ENCODE peak calls at places on chromosomes 5 and 9, in five cellular contexts. P is transverse colon; I is left lung; Q is CD8-positive, alpha-beta T cell; N is PC-9. Z is an unnamed sample.
A peak's percentile ranks its signal among the peaks of the same experiment; 100 is the strongest.

GRCh38 chr9:2427016-2427891 is 194.3 kb upstream of the VLDLR start:
- DNase-seq in N (no peak), P (no peak), Q (no peak), I (peak; percentile 53), Z (peak; percentile 66)

GRCh38 chr5:173567548-173567947 is 48.9 kb downstream of the BOD1 start:
- DNase-seq in I (no peak), N (no peak), P (no peak), Q (no peak), Z (no peak)

GRCh38 chr5:137609122-137609521 is 110.0 kb upstream of the SPOCK1 start:
- DNase-seq in P (no peak), Q (no peak), N (no peak), I (no peak), Z (no peak)

GRCh38 chr9:94973491-94973941 is 247.0 kb downstream of the AOPEP start:
- DNase-seq in I (no peak), P (no peak), N (no peak), Q (no peak), Z (no peak)

GRCh38 chr9:15400281-15400941 is 22.3 kb upstream of the SNAPC3 start:
- DNase-seq in I (no peak), P (no peak), N (no peak), Q (no peak), Z (no peak)

GRCh38 chr5:104016650-104017049 is 454.1 kb upstream of the NUDT12 start:
- DNase-seq in P (no peak), I (no peak), Q (no peak), N (no peak), Z (no peak)

GRCh38 chr5:109218767-109219166 is 191.0 kb downstream of the PJA2 start:
- DNase-seq in P (no peak), I (no peak), Q (no peak), N (no peak), Z (no peak)

GRCh38 chr9:82882133-82882532 is 180.8 kb downstream of the RASEF start:
- DNase-seq in N (no peak), I (no peak), P (no peak), Q (no peak), Z (no peak)

GRCh38 chr9:131666779-131667178 is 73.1 kb downstream of the RAPGEF1 start:
- DNase-seq in N (no peak), P (no peak), I (no peak), Q (peak; percentile 66), Z (no peak)

GRCh38 chr5:113490317-113490716 is 2.1 kb upstream of the MCC start:
- DNase-seq in Q (no peak), P (no peak), I (no peak), N (no peak), Z (no peak)

GRCh38 chr5:113487779-113488644 is at the start of gene MCC:
- DNase-seq in P (peak; percentile 69), N (peak; percentile 82), Q (peak; percentile 53), I (peak; percentile 83), Z (peak; percentile 79)

GRCh38 chr5:113488645-113489184 is 462 bp upstream of the MCC start:
- DNase-seq in I (peak; percentile 38), N (no peak), P (no peak), Q (no peak), Z (no peak)

GRCh38 chr5:113489299-113489698 is 1.0 kb upstream of the MCC start:
- DNase-seq in N (peak; percentile 68), I (peak; percentile 50), Q (no peak), P (no peak), Z (no peak)

GRCh38 chr5:113487411-113487778 is 858 bp downstream of the MCC start:
- DNase-seq in Q (no peak), I (no peak), P (no peak), N (peak; percentile 20), Z (no peak)
- H3K27ac ChIP-seq in Q (no peak overlapping the region), I (no peak overlapping the region), P (no peak overlapping the region), N (no peak overlapping the region), Z (no peak overlapping the region)

DNA sequence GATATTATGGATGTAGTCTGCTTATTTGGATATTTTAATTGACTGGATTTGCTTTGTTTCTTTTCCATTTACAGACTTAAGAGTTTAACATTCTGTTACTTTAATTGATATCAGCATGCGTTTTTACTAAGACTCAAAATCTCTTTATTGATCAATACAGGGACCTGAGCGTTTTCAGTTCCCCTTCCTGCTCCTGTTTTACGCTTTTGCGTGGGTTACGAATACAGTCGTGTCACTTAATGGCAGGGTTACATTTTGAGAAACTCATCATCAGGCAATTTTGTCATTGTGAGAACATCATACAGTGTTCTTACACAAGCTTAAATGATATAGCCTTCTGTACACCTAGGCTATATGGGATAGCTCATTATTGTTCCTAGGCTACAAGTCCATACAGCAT is 65.2 kb downstream of the PBX3 start:
- DNase-seq in N (no peak), P (no peak), I (no peak), Q (no peak), Z (no peak)
- H3K4me1 ChIP-seq in N (peaks cover 3% of the 10 kb centered on the region), P (peaks cover 1% of the 10 kb centered on the region), I (no peaks in the 10 kb centered on the region), Q (no peaks in the 10 kb centered on the region), Z (no peaks in the 10 kb centered on the region)

DNA sequence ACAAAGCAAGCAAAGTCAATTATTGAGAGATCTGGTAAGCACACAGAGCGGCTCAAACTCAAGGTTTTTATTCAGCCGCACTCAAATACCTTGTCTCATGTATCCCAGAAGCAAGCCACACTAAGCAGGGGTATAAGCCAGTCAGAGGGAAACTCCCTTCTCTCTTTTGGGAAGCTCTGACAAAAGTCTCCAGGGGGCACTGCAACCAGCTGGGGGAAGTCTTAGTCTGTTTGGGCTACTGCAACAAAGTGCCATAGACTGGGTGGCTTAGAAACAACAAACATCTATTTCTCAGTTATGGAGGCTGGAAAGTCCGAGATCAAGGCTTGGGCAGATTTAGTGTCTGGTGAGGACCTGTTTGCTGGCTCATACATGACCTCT is 246.0 kb downstream of the ENC1 start:
- DNase-seq in P (no peak), Q (no peak), N (no peak), I (no peak), Z (no peak)
- TF ChIP-seq CTCF in P (no peak), Q (no peak), N (no peak), I (no peak), Z (no peak)

GRCh38 chr5:111783537-111783936 is 26.5 kb upstream of the NREP start:
- DNase-seq in P (no peak), Q (no peak), N (no peak), I (no peak), Z (no peak)

GRCh38 chr5:111781200-111781599 is 24.2 kb upstream of the NREP start:
- DNase-seq in Q (no peak), P (peak; percentile 13), N (no peak), I (peak; percentile 76), Z (no peak)

GRCh38 chr5:111777382-111777781 is 20.4 kb upstream of the NREP start:
- DNase-seq in I (no peak), Q (no peak), P (no peak), N (no peak), Z (no peak)

GRCh38 chr5:111779260-111780254 is 22.6 kb upstream of the NREP start:
- DNase-seq in I (peak; percentile 47), P (no peak), Q (no peak), N (no peak), Z (no peak)

GRCh38 chr5:111782171-111782570 is 25.2 kb upstream of the NREP start:
- DNase-seq in Q (no peak), I (no peak), N (no peak), P (no peak), Z (no peak)
- H3K27ac ChIP-seq in Q (no peak overlapping the region), I (no peak overlapping the region), N (no peak overlapping the region), P (no peak overlapping the region), Z (no peak overlapping the region)

GRCh38 chr5:65043843-65044359 is 275.2 kb downstream of the CWC27 start:
- DNase-seq in N (no peak), Q (no peak), P (no peak), I (no peak), Z (no peak)

GRCh38 chr5:65050140-65050539 is 281.4 kb downstream of the CWC27 start:
- DNase-seq in Q (no peak), I (no peak), P (no peak), N (no peak), Z (no peak)

GRCh38 chr5:65047225-65047624 is 278.5 kb downstream of the CWC27 start:
- DNase-seq in Q (no peak), I (no peak), N (no peak), P (no peak), Z (no peak)

GRCh38 chr5:65050826-65051498 is 282.2 kb downstream of the CWC27 start:
- DNase-seq in I (no peak), P (no peak), N (no peak), Q (no peak), Z (no peak)

GRCh38 chr5:65047948-65048690 is 279.4 kb downstream of the CWC27 start:
- DNase-seq in P (no peak), Q (no peak), I (no peak), N (no peak), Z (no peak)
- H3K4me1 ChIP-seq in P (no peaks in the 10 kb centered on the region), Q (no peaks in the 10 kb centered on the region), I (no peaks in the 10 kb centered on the region), N (no peaks in the 10 kb centered on the region), Z (no peaks in the 10 kb centered on the region)

DNA sequence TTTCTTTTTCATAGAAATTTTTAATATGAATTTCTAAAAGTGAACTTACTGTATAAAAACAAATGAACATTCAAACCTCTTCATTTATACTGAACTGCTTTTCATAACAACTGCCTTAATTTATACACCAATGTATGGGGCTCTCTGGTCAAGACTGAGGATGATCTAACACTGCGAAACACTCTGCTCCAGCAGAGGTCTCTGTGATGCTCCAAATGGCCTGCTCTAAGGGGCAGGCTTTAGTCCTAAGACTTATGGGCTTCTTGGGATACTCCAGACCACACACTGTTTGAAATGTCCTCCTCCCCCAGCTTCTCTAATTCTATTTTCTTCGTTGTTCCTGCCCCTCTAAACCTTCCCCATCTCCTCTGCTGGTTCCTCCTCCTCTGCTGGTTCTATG is 58.5 kb downstream of the LIFR start:
- DNase-seq in I (no peak), P (no peak), N (no peak), Q (no peak), Z (no peak)
- TF ChIP-seq CTCF in I (no peak), P (no peak), N (no peak), Q (no peak), Z (no peak)

GRCh38 chr9:109454041-109454440 is 44.1 kb downstream of the PTPN3 start:
- DNase-seq in N (no peak), P (no peak), I (no peak), Q (no peak), Z (no peak)

GRCh38 chr9:109453210-109453842 is 44.8 kb downstream of the PTPN3 start:
- DNase-seq in I (no peak), P (no peak), N (peak; percentile 85), Q (no peak), Z (no peak)

GRCh38 chr9:109454601-109455155 is 43.4 kb downstream of the PTPN3 start:
- DNase-seq in P (no peak), I (no peak), N (no peak), Q (no peak), Z (no peak)

GRCh38 chr9:109451311-109452025 is 46.6 kb downstream of the PTPN3 start:
- DNase-seq in I (no peak), P (no peak), N (no peak), Q (no peak), Z (no peak)

DNA sequence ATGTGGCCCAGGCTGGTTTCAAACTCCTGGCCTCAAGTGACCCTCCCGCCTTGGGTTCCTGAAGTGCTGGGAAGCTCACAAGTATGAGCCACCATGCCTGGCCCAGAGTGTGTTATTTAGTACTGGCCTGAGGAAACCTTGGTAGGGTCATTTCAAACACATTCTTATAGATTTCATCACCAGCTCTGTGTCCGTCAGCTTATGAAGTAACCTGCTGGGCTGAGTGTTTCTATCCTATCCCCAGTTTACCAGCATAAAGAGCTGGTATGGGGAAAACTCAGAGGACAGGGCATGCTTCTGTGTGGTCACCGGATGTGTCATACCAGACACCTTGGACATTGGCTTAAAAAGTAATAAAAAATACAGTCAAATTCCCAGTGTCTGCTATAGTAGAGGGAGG is 45.3 kb downstream of the PTPN3 start:
- DNase-seq in Q (no peak), I (no peak), P (no peak), N (peak; percentile 62), Z (no peak)
- H3K27ac ChIP-seq in Q (no peak overlapping the region), I (no peak overlapping the region), P (no peak overlapping the region), N (peak overlapping the region; percentile 97), Z (no peak overlapping the region)

GRCh38 chr9:110142253-110142652 is 65.7 kb downstream of the C9orf152 start:
- DNase-seq in N (peak; percentile 40), I (no peak), P (no peak), Q (no peak), Z (no peak)
- H3K4me1 ChIP-seq in N (peaks cover 16% of the 10 kb centered on the region), I (peaks cover 78% of the 10 kb centered on the region), P (peaks cover 11% of the 10 kb centered on the region), Q (no peaks in the 10 kb centered on the region), Z (peaks cover 12% of the 10 kb centered on the region)